ENCODE peak calls at places on chromosomes 13 and 19, in six cellular contexts. V is fibroblast of lung; N is adrenal gland; X is AG04450; W is right cardiac atrium; F is CD8-positive, alpha-beta T cell. T is an unnamed sample.

GRCh38 chr19:12788682-12789097 is 2.6 kb upstream of the JUNB start:
- DNase-seq in V (peak), N (peak), X (no peak), W (peak), F (no peak), T (no peak)

GRCh38 chr19:3668331-3669133 is 31.7 kb downstream of the PIP5K1C start:
- DNase-seq in V (no peak), N (no peak), X (no peak), W (no peak), F (no peak), T (no peak)

GRCh38 chr13:48319458-48320395 is 16.2 kb downstream of the RB1 start:
- DNase-seq in V (no peak), N (no peak), X (no peak), W (peak), F (no peak), T (no peak)

GRCh38 chr13:30870916-30871712 is 35.0 kb upstream of the MEDAG start:
- DNase-seq in V (no peak), N (no peak), X (no peak), W (peak), F (no peak), T (no peak)

GRCh38 chr13:107018285-107018684 is 450.3 kb upstream of the ARGLU1 start:
- DNase-seq in V (no peak), N (no peak), X (no peak), W (no peak), F (no peak), T (no peak)

GRCh38 chr19:57903298-57904174 is 12.9 kb downstream of the ZNF417 start:
- DNase-seq in V (peak), N (no peak), X (no peak), W (no peak), F (no peak), T (no peak)

GRCh38 chr13:71712988-71713653 is 153.9 kb downstream of the DACH1 start:
- DNase-seq in V (peak), N (no peak), X (no peak), W (no peak), F (no peak), T (peak)

GRCh38 chr13:44191504-44192171 is 182.0 kb upstream of the SERP2 start:
- DNase-seq in V (peak), N (peak), X (no peak), W (no peak), F (peak), T (peak)

GRCh38 chr13:95296326-95296939 is 4.8 kb downstream of the ABCC4 start:
- DNase-seq in V (no peak), N (peak), X (no peak), W (no peak), F (no peak), T (no peak)

GRCh38 chr13:72960541-72960940 is 98.3 kb upstream of the KLF5 start:
- DNase-seq in V (no peak), N (no peak), X (no peak), W (no peak), F (no peak), T (no peak)

GRCh38 chr13:51501592-51502205 is 48.9 kb upstream of the INTS6 start:
- DNase-seq in V (peak), N (no peak), X (no peak), W (no peak), F (no peak), T (no peak)

GRCh38 chr13:99657848-99658265 is 156.6 kb downstream of the TM9SF2 start:
- DNase-seq in V (peak), N (no peak), X (no peak), W (peak), F (peak), T (no peak)

GRCh38 chr19:10339380-10339960 is at the start of gene ICAM3:
- DNase-seq in V (no peak), N (no peak), X (no peak), W (peak), F (peak), T (no peak)

GRCh38 chr13:46179576-46180368 is 2.2 kb downstream of the LCP1 start:
- DNase-seq in V (no peak), N (peak), X (no peak), W (peak), F (peak), T (no peak)

GRCh38 chr19:18194554-18195238 is 1.7 kb downstream of the MPV17L2 start:
- DNase-seq in V (peak), N (peak), X (no peak), W (peak), F (no peak), T (no peak)

GRCh38 chr19:7932276-7932929 is 6.5 kb upstream of the CTXN1 start:
- DNase-seq in V (no peak), N (peak), X (no peak), W (no peak), F (no peak), T (no peak)

GRCh38 chr13:81194362-81194761 is 853.4 kb upstream of the SPRY2 start:
- DNase-seq in V (no peak), N (no peak), X (no peak), W (no peak), F (no peak), T (no peak)

GRCh38 chr13:113742000-113742441 is 17.0 kb upstream of the TMEM255B start:
- DNase-seq in V (peak), N (no peak), X (no peak), W (no peak), F (peak), T (no peak)

GRCh38 chr13:98888222-98888889 is 89.5 kb downstream of the DOCK9 start:
- DNase-seq in V (no peak), N (no peak), X (no peak), W (no peak), F (no peak), T (no peak)

GRCh38 chr19:18357442-18358264 is 17.3 kb downstream of the PGPEP1 start:
- DNase-seq in V (no peak), N (peak), X (no peak), W (no peak), F (no peak), T (no peak)

GRCh38 chr19:38676878-38677646 is 29.6 kb downstream of the ACTN4 start:
- DNase-seq in V (no peak), N (no peak), X (no peak), W (no peak), F (no peak), T (no peak)

GRCh38 chr19:38675611-38676010 is 28.2 kb downstream of the ACTN4 start:
- DNase-seq in V (no peak), N (no peak), X (no peak), W (no peak), F (no peak), T (no peak)

GRCh38 chr19:38674388-38675133 is 27.1 kb downstream of the ACTN4 start:
- DNase-seq in V (peak), N (peak), X (no peak), W (no peak), F (no peak), T (no peak)

GRCh38 chr19:38678217-38678890 is 30.9 kb downstream of the ACTN4 start:
- DNase-seq in V (no peak), N (no peak), X (no peak), W (no peak), F (no peak), T (no peak)

GRCh38 chr19:38676023-38676877 is 28.8 kb downstream of the ACTN4 start:
- DNase-seq in V (peak), N (no peak), X (no peak), W (no peak), F (no peak), T (no peak)
- H3K27ac ChIP-seq in V (peak), N (peak), X (peak), W (peak), F (no peak), T (no peak)

GRCh38 chr19:5038631-5039271 is 69.8 kb downstream of the KDM4B start:
- DNase-seq in V (peak), N (no peak), X (no peak), W (no peak), F (peak), T (no peak)

GRCh38 chr19:5035105-5035761 is 66.3 kb downstream of the KDM4B start:
- DNase-seq in V (no peak), N (peak), X (no peak), W (peak), F (no peak), T (no peak)

GRCh38 chr19:5036733-5037681 is 68.1 kb downstream of the KDM4B start:
- DNase-seq in V (peak), N (peak), X (no peak), W (peak), F (no peak), T (no peak)

GRCh38 chr19:5037936-5038335 is 69.0 kb downstream of the KDM4B start:
- DNase-seq in V (no peak), N (no peak), X (no peak), W (no peak), F (no peak), T (no peak)

GRCh38 chr19:5035817-5036732 is 67.2 kb downstream of the KDM4B start:
- DNase-seq in V (no peak), N (no peak), X (no peak), W (peak), F (no peak), T (no peak)
- H3K27ac ChIP-seq in V (no peak), N (peak), X (no peak), W (no peak), F (no peak), T (no peak)

GRCh38 chr19:1123885-1124677 is 20.3 kb downstream of the GPX4 start:
- DNase-seq in V (no peak), N (no peak), X (no peak), W (peak), F (no peak), T (no peak)

GRCh38 chr19:1125601-1126533 is 22.1 kb downstream of the GPX4 start:
- DNase-seq in V (peak), N (peak), X (no peak), W (no peak), F (no peak), T (no peak)

GRCh38 chr19:1129535-1129934 is 25.7 kb downstream of the GPX4 start:
- DNase-seq in V (no peak), N (no peak), X (no peak), W (peak), F (no peak), T (no peak)

GRCh38 chr19:1128111-1128510 is 24.3 kb downstream of the GPX4 start:
- DNase-seq in V (no peak), N (no peak), X (no peak), W (no peak), F (no peak), T (no peak)

DNA sequence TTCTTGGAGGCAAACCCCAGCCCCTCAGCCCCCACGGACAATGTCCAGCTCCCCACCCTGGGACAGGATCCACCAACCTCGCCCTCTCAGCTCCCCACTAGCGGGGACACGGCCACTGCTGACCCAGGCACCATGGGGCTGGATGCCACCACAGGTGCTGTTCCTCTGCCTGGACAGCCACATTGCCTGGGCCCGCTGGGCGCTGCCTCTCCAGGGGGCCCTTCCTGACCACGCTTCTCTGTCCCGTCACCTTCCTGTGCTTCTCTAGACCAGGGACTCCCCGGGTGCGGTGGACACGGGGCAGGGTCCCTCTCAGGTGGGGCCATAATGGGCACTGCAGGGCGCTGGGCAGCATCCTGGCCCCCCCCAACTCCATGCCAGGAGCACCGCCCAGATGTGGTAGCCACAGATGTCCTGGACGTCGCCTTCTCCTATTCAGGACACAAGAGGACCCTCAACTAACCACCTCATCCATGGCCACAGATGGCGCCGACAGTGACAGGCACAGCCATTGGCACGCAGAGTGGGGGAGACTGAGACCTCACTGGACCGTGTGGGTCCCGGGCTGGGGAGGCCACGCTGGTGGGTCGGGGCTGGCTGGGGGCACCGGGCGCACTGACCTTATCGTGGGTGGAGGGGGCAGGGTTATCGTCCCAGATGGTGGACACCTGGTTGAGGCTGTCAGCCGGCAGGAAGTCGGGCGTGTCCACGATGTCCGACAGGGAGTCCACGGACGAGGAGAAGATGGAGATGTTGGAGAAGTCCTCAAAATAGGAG is 23.4 kb downstream of the GPX4 start:
- DNase-seq in V (no peak), N (no peak), X (no peak), W (peak), F (no peak), T (no peak)
- H3K27ac ChIP-seq in V (peak), N (peak), X (no peak), W (no peak), F (no peak), T (no peak)

DNA sequence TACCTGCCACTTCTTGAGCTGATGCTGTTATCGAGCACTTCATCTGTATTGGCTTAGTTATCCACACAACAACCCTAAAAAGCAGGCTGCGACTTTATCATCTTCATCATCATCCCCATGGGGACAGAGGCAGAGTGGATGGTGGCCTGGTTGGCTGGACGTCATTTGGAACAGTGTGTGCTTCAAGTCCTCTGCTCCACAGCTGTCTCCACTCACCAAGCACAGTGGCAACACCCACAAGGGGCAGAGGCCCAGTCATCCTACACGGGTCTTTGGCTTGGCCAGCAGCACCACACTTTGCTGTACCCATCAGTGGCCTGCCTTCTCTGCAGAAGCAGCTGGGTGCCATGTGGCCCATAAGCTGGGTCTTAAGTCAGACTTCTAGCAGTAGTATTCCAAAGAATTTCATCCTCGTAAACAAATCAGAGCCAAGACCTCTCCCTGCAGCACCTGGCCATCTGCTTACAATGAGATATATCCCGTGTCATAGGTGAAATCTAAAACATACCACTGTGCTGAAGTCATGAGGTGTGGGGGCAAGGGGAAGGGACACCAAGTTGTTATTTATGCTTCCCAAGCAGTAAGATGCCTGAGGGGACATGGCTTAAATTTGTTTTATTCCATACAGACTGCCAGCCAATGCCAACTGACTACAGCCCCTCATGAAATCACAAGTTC is 47.9 kb upstream of the EPHX3 start:
- DNase-seq in V (peak), N (no peak), X (no peak), W (peak), F (no peak), T (no peak)
- H3K27ac ChIP-seq in V (peak), N (peak), X (peak), W (peak), F (no peak), T (no peak)

GRCh38 chr19:16463341-16463990 is 8.3 kb downstream of the EPS15L1 start:
- DNase-seq in V (no peak), N (no peak), X (no peak), W (no peak), F (no peak), T (no peak)

GRCh38 chr19:16463991-16464575 is 7.7 kb downstream of the EPS15L1 start:
- DNase-seq in V (no peak), N (peak), X (no peak), W (no peak), F (no peak), T (no peak)

GRCh38 chr19:16461630-16462051 is 10.1 kb downstream of the EPS15L1 start:
- DNase-seq in V (no peak), N (no peak), X (no peak), W (peak), F (no peak), T (no peak)

GRCh38 chr19:16460454-16460853 is 11.3 kb downstream of the EPS15L1 start:
- DNase-seq in V (no peak), N (no peak), X (no peak), W (no peak), F (no peak), T (no peak)

DNA sequence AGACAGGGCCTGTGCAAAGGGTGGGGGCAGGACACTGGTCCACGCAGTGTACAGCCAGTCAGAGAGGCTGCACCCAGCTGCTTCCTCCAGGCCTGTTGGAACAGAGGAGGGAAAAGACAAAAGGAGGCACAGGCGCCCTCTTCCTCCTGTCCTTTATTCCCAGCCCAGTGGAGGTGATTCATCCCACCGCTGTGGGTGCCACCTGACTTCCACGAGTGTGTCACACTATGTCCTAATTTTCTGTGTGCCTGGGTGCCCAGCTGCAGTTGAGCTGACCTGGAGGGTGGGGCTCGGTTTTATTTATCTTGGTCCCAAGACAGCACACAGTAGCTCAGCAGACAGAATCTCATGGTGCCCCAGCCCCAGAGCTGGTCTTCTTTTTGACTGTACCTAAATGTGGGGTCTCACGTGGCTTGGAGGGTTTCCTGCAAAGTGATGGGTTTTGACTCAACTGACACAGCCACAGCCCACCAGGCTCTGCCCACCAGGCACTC is 9.0 kb downstream of the EPS15L1 start:
- DNase-seq in V (no peak), N (peak), X (no peak), W (no peak), F (no peak), T (no peak)
- H3K27ac ChIP-seq in V (no peak), N (peak), X (no peak), W (peak), F (no peak), T (no peak)

T was measured in neuronal stem cell.